ENCODE peak calls at places on chromosome 20, in seven cellular contexts. H is pulmonary artery endothelial cell, P is T-helper 2 cell, F is transverse colon, X is T-helper 17 cell, V is AG08396, K is endothelial cell. O is an unnamed sample.

GRCh38 chr20:37475258-37475657 is 45.8 kb upstream of the NNAT start:
- DNase-seq in H (no peak), P (no peak), F (no peak), X (no peak), V (no peak), K (no peak), O (no peak)

GRCh38 chr20:3461911-3462677 is 8.7 kb upstream of the ATRN start:
- DNase-seq in H (no peak), P (no peak), F (no peak), X (no peak), V (no peak), K (no peak), O (no peak)

GRCh38 chr20:57211949-57212889 is 54.2 kb downstream of the BMP7 start:
- DNase-seq in H (no peak), P (no peak), F (peak), X (no peak), V (peak), K (peak), O (peak)

GRCh38 chr20:4978050-4978918 is 23.0 kb downstream of the SLC23A2 start:
- DNase-seq in H (no peak), P (no peak), F (no peak), X (no peak), V (no peak), K (no peak), O (no peak)

GRCh38 chr20:51096571-51097267 is 73.8 kb upstream of the KCNG1 start:
- DNase-seq in H (no peak), P (no peak), F (peak), X (no peak), V (no peak), K (no peak), O (no peak)

GRCh38 chr20:4165984-4166725 is 150.8 kb upstream of the RNF24 start:
- DNase-seq in H (no peak), P (no peak), F (no peak), X (no peak), V (no peak), K (no peak), O (no peak)

GRCh38 chr20:36493801-36494114 is 47.6 kb upstream of the MYL9 start:
- DNase-seq in H (no peak), P (no peak), F (peak), X (no peak), V (peak), K (no peak), O (no peak)

GRCh38 chr20:20409326-20409725 is 41.4 kb downstream of the INSM1 start:
- DNase-seq in H (no peak), P (no peak), F (no peak), X (no peak), V (no peak), K (no peak), O (no peak)

GRCh38 chr20:34320861-34321260 is 17.7 kb upstream of the AHCY start:
- DNase-seq in H (no peak), P (no peak), F (no peak), X (no peak), V (no peak), K (no peak), O (no peak)

GRCh38 chr20:38157635-38158495 is 7.2 kb downstream of the TGM2 start:
- DNase-seq in H (peak), P (no peak), F (no peak), X (no peak), V (no peak), K (no peak), O (no peak)